ENCODE peak calls at places on chromosomes 4 and X, in seven cellular contexts. Y is lung, D is A549, B is brain microvascular endothelial cell, R is lower leg skin, N is astrocyte of the spinal cord, K is bronchial epithelial cell. T is an unnamed sample.

GRCh38 chrX:97405031-97405685 is 521.5 kb downstream of the RPA4 start:
- DNase-seq in B (peak), K (peak), Y (no peak), R (no peak), D (no peak), N (no peak), T (peak)

GRCh38 chrX:110267874-110268273 is 50.0 kb downstream of the AMMECR1 start:
- DNase-seq in Y (no peak), B (no peak), R (no peak), D (no peak), N (no peak), K (no peak), T (no peak)

GRCh38 chr4:139986621-139987510 is 167.1 kb downstream of the MAML3 start:
- DNase-seq in D (no peak), B (no peak), Y (no peak), K (no peak), N (peak), R (no peak), T (peak)

GRCh38 chr4:79756496-79756895 is 316.5 kb downstream of the ANTXR2 start:
- DNase-seq in R (no peak), Y (no peak), B (no peak), K (no peak), D (no peak), N (no peak), T (no peak)

GRCh38 chr4:3573131-3573530 is 40.9 kb upstream of the LRPAP1 start:
- DNase-seq in B (no peak), K (no peak), R (peak), Y (no peak), N (no peak), D (no peak), T (no peak)

GRCh38 chrX:41559235-41559634 is 112.1 kb downstream of the NYX start:
- DNase-seq in R (no peak), D (no peak), B (no peak), Y (no peak), N (no peak), K (no peak), T (no peak)

GRCh38 chr4:6763330-6763851 is 19.1 kb upstream of the KIAA0232 start:
- DNase-seq in R (no peak), D (no peak), K (peak), Y (no peak), B (no peak), N (no peak), T (no peak)

GRCh38 chr4:147060171-147060931 is 114.7 kb upstream of the TTC29 start:
- DNase-seq in N (peak), K (no peak), Y (no peak), D (no peak), R (no peak), B (peak), T (peak)

GRCh38 chrX:40434947-40435346 is 145.8 kb upstream of the ATP6AP2 start:
- DNase-seq in K (no peak), R (peak), B (no peak), D (no peak), N (peak), Y (no peak), T (peak)

GRCh38 chr4:10942166-10942565 is 257.6 kb upstream of the CLNK start:
- DNase-seq in N (no peak), R (no peak), B (no peak), K (no peak), D (no peak), Y (no peak), T (no peak)

GRCh38 chrX:150683536-150684146 is 9.6 kb upstream of the MTMR1 start:
- DNase-seq in D (peak), B (no peak), K (no peak), R (no peak), Y (no peak), N (peak), T (peak)

GRCh38 chrX:8845060-8845459 is 43.9 kb upstream of the FAM9A start:
- DNase-seq in R (no peak), B (peak), D (peak), K (no peak), Y (no peak), N (peak), T (peak)

GRCh38 chr4:21898101-21898500 is 50.5 kb downstream of the KCNIP4 start:
- DNase-seq in N (no peak), R (no peak), K (no peak), D (no peak), B (no peak), Y (no peak), T (no peak)

GRCh38 chrX:68830486-68831404 is 1.9 kb downstream of the EFNB1 start:
- DNase-seq in B (no peak), K (no peak), Y (peak), N (no peak), R (peak), D (no peak), T (no peak)

GRCh38 chrX:8981742-8982141 is 52.2 kb downstream of the FAM9B start:
- DNase-seq in D (no peak), R (no peak), N (no peak), K (no peak), B (no peak), Y (no peak), T (no peak)

GRCh38 chr4:102263024-102263787 is 82.1 kb downstream of the SLC39A8 start:
- DNase-seq in N (peak), B (peak), D (peak), R (no peak), Y (no peak), K (peak), T (peak)

GRCh38 chr4:35760706-35761278 is 483.5 kb downstream of the ARAP2 start:
- DNase-seq in D (no peak), N (no peak), B (no peak), K (no peak), R (no peak), Y (no peak), T (no peak)

GRCh38 chr4:158253350-158253980 is 43.2 kb downstream of the TMEM144 start:
- DNase-seq in R (no peak), Y (no peak), K (peak), N (peak), B (peak), D (peak), T (peak)

GRCh38 chr4:70874268-70875156 is 27.7 kb upstream of the MOB1B start:
- DNase-seq in K (no peak), Y (no peak), R (no peak), D (no peak), N (no peak), B (no peak), T (no peak)

GRCh38 chr4:102869569-102870227 is 906 bp downstream of the CISD2 start:
- DNase-seq in N (no peak), K (no peak), R (no peak), D (no peak), Y (no peak), B (no peak), T (no peak)

GRCh38 chrX:45479835-45480422 is 279.3 kb upstream of the DIPK2B start:
- DNase-seq in D (peak), R (no peak), Y (no peak), K (peak), B (peak), N (peak), T (peak)

GRCh38 chr4:26885912-26886274 is 25.3 kb downstream of the STIM2 start:
- DNase-seq in N (no peak), K (peak), D (no peak), R (no peak), B (no peak), Y (no peak), T (no peak)

GRCh38 chrX:107449490-107450175 is at the start of gene FRMPD3:
- DNase-seq in N (no peak), B (no peak), D (no peak), Y (no peak), K (no peak), R (no peak), T (no peak)

GRCh38 chr4:139317635-139318034 is 15.4 kb upstream of the NDUFC1 start:
- DNase-seq in D (no peak), Y (no peak), B (no peak), K (no peak), R (no peak), N (no peak), T (no peak)

GRCh38 chr4:8050555-8051206 is 107.9 kb downstream of the ABLIM2 start:
- DNase-seq in D (no peak), R (no peak), B (peak), K (no peak), N (peak), Y (peak), T (peak)

GRCh38 chr4:124018383-124019317 is 622.1 kb downstream of the SPRY1 start:
- DNase-seq in D (no peak), K (no peak), N (peak), Y (peak), R (peak), B (peak), T (peak)

GRCh38 chr4:128782875-128783614 is 26.5 kb upstream of the JADE1 start:
- DNase-seq in R (no peak), K (peak), Y (no peak), B (peak), N (peak), D (no peak), T (no peak)

GRCh38 chr4:35461931-35462659 is 782.2 kb downstream of the ARAP2 start:
- DNase-seq in B (no peak), N (no peak), K (no peak), R (peak), Y (no peak), D (no peak), T (no peak)

DNA sequence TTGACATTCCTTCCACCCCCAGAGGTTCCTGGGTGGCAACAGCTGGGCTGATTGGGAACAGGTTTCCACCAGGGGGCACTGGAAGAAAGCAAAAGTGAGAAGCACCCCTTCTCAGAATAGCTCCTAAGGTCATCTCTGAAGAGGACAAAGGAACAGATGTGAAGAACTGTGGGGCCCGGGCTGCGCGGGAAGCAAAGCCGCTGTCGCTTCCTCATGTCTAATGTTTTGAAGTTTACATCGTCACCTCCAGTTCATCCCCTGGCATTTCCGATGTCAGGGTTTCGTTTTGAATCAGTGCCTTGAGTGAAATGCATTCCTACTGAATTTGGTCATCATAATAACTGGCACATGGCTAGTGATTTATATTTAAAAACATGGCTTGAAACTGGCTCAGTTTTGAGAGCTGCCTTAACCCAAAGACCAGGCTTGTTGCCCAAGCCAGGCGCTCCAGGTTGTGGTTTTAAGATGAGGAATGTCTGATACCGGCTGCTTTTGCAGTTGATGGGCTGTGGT is 6.1 kb downstream of the TXK start:
- DNase-seq in Y (peak), D (peak), N (peak), B (peak), R (peak), K (peak), T (peak)
- H3K4me3 ChIP-seq in Y (no peak), D (peak), N (no peak), B (peak), R (no peak), K (no peak), T (peak)

DNA sequence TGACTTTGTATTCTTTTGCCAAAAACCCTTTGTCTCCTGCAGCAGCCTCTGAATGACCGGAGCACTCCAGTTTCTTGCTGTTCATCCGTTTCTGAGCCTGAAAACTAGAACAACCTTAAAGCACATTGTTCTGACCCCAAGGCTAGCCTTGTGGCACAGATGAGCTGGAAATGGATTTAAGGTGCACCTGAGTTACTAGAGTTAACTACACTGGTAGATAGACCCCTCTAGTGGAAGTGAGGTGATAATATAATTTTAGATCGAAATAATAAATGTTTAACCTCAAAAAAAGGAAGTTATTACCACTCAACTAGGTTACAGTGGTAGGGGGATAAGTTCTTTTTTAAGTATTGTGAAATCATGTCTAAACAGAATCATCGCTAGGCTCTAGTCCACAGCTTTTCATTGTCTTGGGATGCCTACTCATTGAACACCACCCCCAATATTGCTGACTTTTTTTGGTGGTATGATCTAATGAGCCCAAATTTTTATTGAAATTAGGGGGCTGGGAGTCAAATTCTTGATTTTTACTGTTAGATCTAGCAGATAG is 2.7 kb downstream of the PLS3 start:
- DNase-seq in K (no peak), Y (no peak), D (no peak), N (no peak), B (no peak), R (no peak), T (no peak)
- TF ChIP-seq CTCF in K (no peak), Y (no peak), D (peak), N (no peak), B (no peak), R (no peak), T (no peak)

DNA sequence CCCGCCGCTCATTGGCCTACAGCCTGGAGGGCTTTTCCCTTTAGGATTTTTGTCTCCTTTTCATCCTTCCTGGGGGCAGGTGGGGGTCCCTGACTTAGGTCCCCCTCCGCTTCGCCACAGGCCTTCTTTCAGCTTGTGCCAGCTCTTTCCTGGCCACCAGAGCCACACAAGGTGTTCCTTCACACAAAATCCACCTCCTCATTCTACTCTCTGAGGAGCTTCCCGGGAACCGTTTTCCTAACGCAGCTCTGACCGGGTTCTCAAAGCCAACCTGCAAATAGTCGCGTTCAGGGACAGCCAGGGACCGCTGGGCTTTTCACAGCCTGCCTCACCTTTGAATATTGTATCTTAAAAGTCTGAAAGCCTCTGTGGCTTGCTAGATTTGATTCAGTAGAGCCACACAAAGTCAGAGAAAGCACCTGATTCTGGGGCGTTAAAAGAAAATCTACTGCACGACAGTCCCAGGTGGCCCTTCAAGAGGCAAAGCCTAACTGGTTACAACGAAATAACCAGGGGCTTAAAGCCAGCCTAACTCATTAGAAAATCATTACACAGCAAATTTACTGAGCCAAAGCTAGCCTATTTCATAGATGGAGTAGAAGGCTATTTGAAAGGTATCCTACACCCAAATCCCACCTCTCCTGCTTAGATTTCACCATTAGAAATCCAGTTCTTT is 752 bp upstream of the GPC3 start:
- DNase-seq in N (no peak), Y (no peak), B (no peak), K (no peak), D (no peak), R (no peak), T (no peak)
- H3K4me3 ChIP-seq in N (no peak), Y (no peak), B (peak), K (peak), D (peak), R (no peak), T (peak)

GRCh38 chrX:136423724-136424123 is 64.0 kb upstream of the BRS3 start:
- DNase-seq in R (no peak), Y (no peak), B (no peak), K (peak), D (no peak), N (no peak), T (no peak)
- TF ChIP-seq CTCF in R (no peak), Y (no peak), B (no peak), K (no peak), D (no peak), N (no peak), T (no peak)